ENCODE peak calls at places on chromosomes 13 and 19, in seven cellular contexts. X is activated T-helper 2 cell treated with anti-CD3 and anti-CD28 coated beads, Interferon-gamma antibody, Interleukin-2, Interleukin-4, amounts not matched to agents 10 μg/mL and 5 μg/mL and 100 μg/mL, durations not matched to agents 14 hours and 24 hours and 36 hours; W is activated T-cell treated with anti-CD3 and anti-CD28 coated beads for 1 hour; E is stimulated activated CD4-positive, alpha-beta T cell treated with anti-CD3 and anti-CD28 coated beads, Interleukin-15, amount 100 ng/mL, for 1 hour; Y is nephron progenitor cell; K is ELR; H is esophagus squamous epithelium. B is an unnamed sample.

GRCh38 chr13:75061909-75062308 is 420.1 kb downstream of the TBC1D4 start:
- DNase-seq in X (no peak), W (no peak), H (no peak), K (peak; percentile 38), E (no peak), Y (no peak), B (no peak)

GRCh38 chr19:6464070-6464873 is at the start of gene CRB3:
- DNase-seq in K (no peak), H (no peak), W (peak; percentile 48), E (no peak), X (no peak), Y (peak; percentile 36), B (peak; percentile 41)

GRCh38 chr19:48506138-48506733 is 5.4 kb downstream of the LMTK3 start:
- DNase-seq in Y (no peak), X (no peak), H (no peak), E (no peak), K (peak; percentile 80), W (no peak), B (no peak)

GRCh38 chr19:5396963-5397362 is 56.4 kb upstream of the PTPRS start:
- DNase-seq in W (no peak), Y (no peak), X (no peak), H (no peak), K (no peak), E (no peak), B (no peak)

GRCh38 chr13:30159446-30159839 is 147.9 kb downstream of the KATNAL1 start:
- DNase-seq in W (no peak), K (peak; percentile 96), H (no peak), X (no peak), E (no peak), Y (no peak), B (no peak)

GRCh38 chr13:32883501-32883900 is 132.7 kb upstream of the KL start:
- DNase-seq in W (no peak), X (no peak), Y (no peak), K (no peak), E (no peak), H (no peak), B (no peak)

GRCh38 chr13:76754414-76754813 is 131.8 kb downstream of the KCTD12 start:
- DNase-seq in X (no peak), H (no peak), Y (no peak), W (no peak), E (no peak), K (peak; percentile 43), B (no peak)

GRCh38 chr19:49712397-49712859 is 21.5 kb downstream of the CPT1C start:
- DNase-seq in Y (peak; percentile 48), W (no peak), X (no peak), K (peak; percentile 94), H (no peak), E (no peak), B (no peak)

GRCh38 chr13:47216176-47216822 is 319.4 kb upstream of the HTR2A start:
- DNase-seq in Y (no peak), H (no peak), W (no peak), E (no peak), K (peak; percentile 82), X (no peak), B (no peak)

GRCh38 chr19:50835103-50835784 is 1.9 kb upstream of the KLK15 start:
- DNase-seq in X (no peak), H (no peak), K (peak; percentile 4), W (no peak), E (no peak), Y (no peak), B (no peak)

GRCh38 chr13:50141660-50142010 is 126.4 kb downstream of the KCNRG start:
- DNase-seq in Y (no peak), X (no peak), W (no peak), K (no peak), H (no peak), E (no peak), B (no peak)